ENCODE peak calls at places on chromosome 12, in five cellular contexts. D is mesendoderm, I is mesenchymal stem cell, B is WERI-Rb-1, S is adrenal gland. H is an unnamed sample.

GRCh38 chr12:14567311-14568195 is at the start of gene PLBD1:
- DNase-seq in I (peak), B (no peak), D (peak), S (peak), H (peak)

GRCh38 chr12:125314051-125314882 is 249.0 kb downstream of the AACS start:
- DNase-seq in I (no peak), D (peak), B (no peak), S (no peak), H (peak)

GRCh38 chr12:64679487-64679983 is 69.2 kb downstream of the RASSF3 start:
- DNase-seq in D (no peak), B (no peak), S (peak), I (no peak), H (no peak)

GRCh38 chr12:52686063-52686462 is 5.9 kb upstream of the KRT1 start:
- DNase-seq in B (no peak), D (no peak), S (no peak), I (no peak), H (no peak)

GRCh38 chr12:14970467-14970866 is 2.4 kb upstream of the PDE6H start:
- DNase-seq in I (peak), D (no peak), S (no peak), B (no peak), H (no peak)

GRCh38 chr12:26011099-26011498 is 52.6 kb downstream of the RASSF8 start:
- DNase-seq in D (no peak), I (peak), S (no peak), B (no peak), H (no peak)

GRCh38 chr12:130981156-130981789 is 27.6 kb downstream of the ADGRD1 start:
- DNase-seq in D (peak), S (no peak), B (no peak), I (peak), H (peak)

GRCh38 chr12:19826988-19827550 is 387.8 kb downstream of the AEBP2 start:
- DNase-seq in S (no peak), B (no peak), I (peak), D (no peak), H (no peak)

GRCh38 chr12:121713257-121714155 is 954 bp downstream of the TMEM120B start:
- DNase-seq in B (no peak), I (peak), S (peak), D (no peak), H (peak)

GRCh38 chr12:132428872-132429121 is 61.2 kb upstream of the FBRSL1 start:
- DNase-seq in S (no peak), I (no peak), D (peak), B (no peak), H (peak)

GRCh38 chr12:69057742-69058141 is 124.8 kb upstream of the CPM start:
- DNase-seq in B (no peak), S (no peak), D (no peak), I (no peak), H (no peak)

GRCh38 chr12:39581592-39581991 is 38.0 kb downstream of the ABCD2 start:
- DNase-seq in D (no peak), S (no peak), I (peak), B (no peak), H (no peak)

GRCh38 chr12:9731797-9732196 is 1.1 kb downstream of the CLECL1 start:
- DNase-seq in I (no peak), B (no peak), S (no peak), D (no peak), H (no peak)

GRCh38 chr12:21940972-21941521 is at the start of gene ABCC9:
- DNase-seq in S (peak), I (peak), B (peak), D (peak), H (peak)

GRCh38 chr12:25436206-25436912 is 116.7 kb downstream of the LMNTD1 start:
- DNase-seq in D (peak), I (peak), S (peak), B (peak), H (peak)

GRCh38 chr12:27644446-27644845 is 51.8 kb upstream of the REP15 start:
- DNase-seq in I (peak), D (no peak), S (no peak), B (no peak), H (no peak)

GRCh38 chr12:101945361-101946232 is 68.2 kb downstream of the DRAM1 start:
- DNase-seq in B (no peak), I (peak), D (no peak), S (no peak), H (no peak)

GRCh38 chr12:50984899-50985298 is 32.6 kb downstream of the HIGD1C start:
- DNase-seq in D (no peak), B (no peak), I (peak), S (no peak), H (no peak)

GRCh38 chr12:132153501-132154340 is 9.5 kb downstream of the NOC4L start:
- DNase-seq in B (peak), I (peak), S (peak), D (peak), H (peak)

GRCh38 chr12:124392991-124393790 is 98.3 kb downstream of the RFLNA start:
- DNase-seq in S (peak), I (peak), D (peak), B (no peak), H (peak)

GRCh38 chr12:129200576-129200975 is 347.3 kb downstream of the GLT1D1 start:
- DNase-seq in S (no peak), D (no peak), B (no peak), I (no peak), H (no peak)

GRCh38 chr12:52254180-52254964 is 20.1 kb upstream of the KRT86 start:
- DNase-seq in S (no peak), B (no peak), I (no peak), D (no peak), H (peak)

GRCh38 chr12:66055837-66056319 is 74.7 kb downstream of the LLPH start:
- DNase-seq in I (no peak), B (no peak), D (no peak), S (no peak), H (no peak)

GRCh38 chr12:108543642-108544041 is 17.3 kb downstream of the SART3 start:
- DNase-seq in S (no peak), B (no peak), D (no peak), I (no peak), H (no peak)

GRCh38 chr12:105659355-105660075 is 329.0 kb downstream of the C12orf75 start:
- DNase-seq in S (peak), I (no peak), D (no peak), B (no peak), H (no peak)

GRCh38 chr12:40068416-40068815 is 37.5 kb downstream of the SLC2A13 start:
- DNase-seq in I (no peak), D (no peak), S (no peak), B (no peak), H (no peak)

GRCh38 chr12:44431647-44432352 is 444.3 kb downstream of the NELL2 start:
- DNase-seq in D (no peak), B (no peak), I (no peak), S (no peak), H (no peak)

GRCh38 chr12:12356886-12357696 is at the start of gene BORCS5:
- DNase-seq in D (peak), S (peak), B (peak), I (peak), H (peak)

GRCh38 chr12:12356467-12356885 is 402 bp upstream of the BORCS5 start:
- DNase-seq in B (no peak), D (no peak), S (no peak), I (no peak), H (no peak)

GRCh38 chr12:12353807-12354206 is 3.1 kb upstream of the BORCS5 start:
- DNase-seq in S (no peak), B (no peak), D (no peak), I (no peak), H (no peak)

GRCh38 chr12:12357697-12358476 is 1.0 kb downstream of the BORCS5 start:
- DNase-seq in S (no peak), D (no peak), I (no peak), B (no peak), H (no peak)

DNA sequence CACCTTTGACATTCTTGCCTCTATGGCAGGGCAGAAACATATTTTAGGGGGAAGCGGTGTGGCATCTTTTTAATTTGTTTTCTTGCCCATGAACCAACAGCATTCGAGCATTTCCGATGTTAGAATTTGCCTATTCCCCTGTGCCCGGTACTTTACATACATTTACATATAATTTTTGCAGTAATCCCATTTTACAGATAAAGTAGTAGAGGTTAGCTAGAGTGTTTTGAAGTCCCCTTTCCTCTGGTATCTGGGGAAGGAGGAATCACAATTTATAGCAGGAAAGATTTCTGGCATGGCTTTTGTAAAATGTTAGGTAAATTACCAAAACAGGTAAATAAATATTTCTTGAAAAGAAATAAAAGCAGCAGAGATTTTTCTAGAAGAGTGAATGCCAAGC is 1.6 kb downstream of the BORCS5 start:
- DNase-seq in B (no peak), I (no peak), S (no peak), D (no peak), H (no peak)
- H3K4me3 ChIP-seq in B (no peak), I (peak), S (no peak), D (no peak), H (no peak)

GRCh38 chr12:93314177-93314497 is 63.6 kb upstream of the NUDT4 start:
- DNase-seq in I (no peak), S (no peak), B (no peak), D (no peak), H (no peak)

GRCh38 chr12:93315385-93315906 is 62.3 kb upstream of the NUDT4 start:
- DNase-seq in S (no peak), B (no peak), I (no peak), D (no peak), H (no peak)

GRCh38 chr12:93317227-93317626 is 60.5 kb upstream of the NUDT4 start:
- DNase-seq in S (no peak), I (no peak), D (peak), B (no peak), H (no peak)

GRCh38 chr12:93316623-93316971 is 61.1 kb upstream of the NUDT4 start:
- DNase-seq in B (no peak), D (no peak), I (no peak), S (no peak), H (no peak)

GRCh38 chr12:93315907-93316622 is 61.7 kb upstream of the NUDT4 start:
- DNase-seq in B (no peak), S (no peak), D (no peak), I (no peak), H (no peak)
- H3K4me3 ChIP-seq in B (no peak), S (no peak), D (no peak), I (no peak), H (no peak)

GRCh38 chr12:109844983-109845841 is 12.0 kb upstream of the TRPV4 start:
- DNase-seq in I (peak), B (peak), S (peak), D (peak), H (peak)
- H3K4me3 ChIP-seq in I (peak), B (no peak), S (no peak), D (no peak), H (peak)

GRCh38 chr12:42809226-42809625 is 219.7 kb upstream of the PRICKLE1 start:
- DNase-seq in S (no peak), D (peak), I (no peak), B (no peak), H (no peak)
- H3K4me3 ChIP-seq in S (no peak), D (no peak), I (no peak), B (no peak), H (no peak)

GRCh38 chr12:109991586-109991985 is 4.6 kb downstream of the GIT2 start:
- DNase-seq in D (no peak), I (no peak), B (no peak), S (peak), H (no peak)

GRCh38 chr12:109995366-109995702 is 834 bp downstream of the GIT2 start:
- DNase-seq in B (no peak), I (peak), D (no peak), S (no peak), H (no peak)

GRCh38 chr12:109995703-109996482 is at the start of gene GIT2:
- DNase-seq in I (peak), S (peak), B (peak), D (peak), H (peak)

GRCh38 chr12:109994262-109995175 is 1.6 kb downstream of the GIT2 start:
- DNase-seq in I (no peak), B (no peak), S (peak), D (no peak), H (no peak)

GRCh38 chr12:109993091-109993490 is 3.1 kb downstream of the GIT2 start:
- DNase-seq in I (no peak), B (no peak), D (no peak), S (no peak), H (no peak)
- H3K4me3 ChIP-seq in I (no peak), B (no peak), D (no peak), S (no peak), H (no peak)

DNA sequence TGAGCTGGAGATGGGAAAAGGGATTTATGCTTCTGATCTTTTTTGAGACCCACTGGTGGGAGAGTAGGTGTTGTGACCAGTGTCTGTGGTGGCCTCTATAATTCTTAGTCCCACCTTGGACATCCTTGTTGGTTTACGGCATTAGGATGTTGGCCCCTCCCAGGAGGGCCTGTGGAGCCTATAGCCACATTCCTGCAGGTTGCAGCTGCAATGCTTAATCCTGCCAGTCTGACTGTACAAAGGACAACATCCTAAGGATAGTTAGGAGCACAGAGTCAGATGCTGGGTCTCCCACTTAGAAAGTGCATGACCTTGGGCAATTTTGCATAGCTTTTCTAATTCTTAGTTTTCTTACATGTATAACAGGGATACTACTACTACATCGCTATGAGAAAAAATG is 150.9 kb upstream of the SLC38A2 start:
- DNase-seq in D (no peak), B (no peak), S (no peak), I (no peak), H (no peak)
- H3K4me3 ChIP-seq in D (no peak), B (no peak), S (no peak), I (peak), H (no peak)

GRCh38 chr12:48789858-48790326 is 1.0 kb upstream of the ADCY6 start:
- DNase-seq in I (no peak), S (no peak), D (no peak), B (no peak), H (peak)
- H3K4me3 ChIP-seq in I (peak), S (no peak), D (no peak), B (peak), H (peak)

GRCh38 chr12:6434205-6435180 is 10.3 kb upstream of the CD27 start:
- DNase-seq in D (no peak), I (no peak), B (no peak), S (peak), H (peak)

GRCh38 chr12:6435941-6436715 is 8.6 kb upstream of the CD27 start:
- DNase-seq in S (peak), D (no peak), B (no peak), I (no peak), H (peak)

GRCh38 chr12:6430990-6431353 is 13.8 kb upstream of the CD27 start:
- DNase-seq in B (no peak), D (no peak), S (peak), I (no peak), H (no peak)

GRCh38 chr12:6430124-6430989 is 14.4 kb upstream of the CD27 start:
- DNase-seq in I (peak), S (peak), D (no peak), B (no peak), H (no peak)

GRCh38 chr12:6432991-6433390 is 11.8 kb upstream of the CD27 start:
- DNase-seq in B (no peak), S (no peak), D (no peak), I (no peak), H (no peak)
- H3K4me3 ChIP-seq in B (no peak), S (no peak), D (no peak), I (no peak), H (no peak)